ENCODE peak calls at places on chromosomes 3 and 15, in seven cellular contexts. One of them, this sample, is unnamed.

GRCh38 chr3:21893250-21893649 is 142.2 kb upstream of the ZNF385D start:
- DNase-seq in H1: no peak
- DNase-seq in HCT116: no peak
- DNase-seq in HepG2: no peak
- DNase-seq in GM12878: no peak
- DNase-seq in A549: no peak
- DNase-seq in endothelial cell of umbilical vein: no peak
- DNase-seq in this sample: no peak

GRCh38 chr3:50585919-50586762 is 16.8 kb downstream of the HEMK1 start:
- DNase-seq in H1: no peak
- DNase-seq in HCT116: no peak
- DNase-seq in HepG2: no peak
- DNase-seq in GM12878: no peak
- DNase-seq in A549: no peak
- DNase-seq in endothelial cell of umbilical vein: no peak
- DNase-seq in this sample: no peak

GRCh38 chr15:63233667-63234419 is 43.6 kb upstream of the APH1B start:
- DNase-seq in H1: no peak
- DNase-seq in HCT116: no peak
- DNase-seq in HepG2: peak
- DNase-seq in GM12878: no peak
- DNase-seq in A549: peak
- DNase-seq in endothelial cell of umbilical vein: peak
- DNase-seq in this sample: no peak

GRCh38 chr3:51830986-51831385 is 30.4 kb upstream of the IQCF2 start:
- DNase-seq in H1: no peak
- DNase-seq in HCT116: no peak
- DNase-seq in HepG2: no peak
- DNase-seq in GM12878: no peak
- DNase-seq in A549: no peak
- DNase-seq in endothelial cell of umbilical vein: no peak
- DNase-seq in this sample: no peak

GRCh38 chr3:171328419-171329082 is 131.7 kb downstream of the TNIK start:
- DNase-seq in H1: no peak
- DNase-seq in HCT116: peak
- DNase-seq in HepG2: peak
- DNase-seq in GM12878: no peak
- DNase-seq in A549: peak
- DNase-seq in endothelial cell of umbilical vein: no peak
- DNase-seq in this sample: peak

GRCh38 chr3:189334064-189334920 is 162.5 kb downstream of the TPRG1 start:
- DNase-seq in H1: no peak
- DNase-seq in HCT116: no peak
- DNase-seq in HepG2: no peak
- DNase-seq in GM12878: no peak
- DNase-seq in A549: peak
- DNase-seq in endothelial cell of umbilical vein: no peak
- DNase-seq in this sample: no peak

GRCh38 chr15:101310508-101310907 is 15.5 kb upstream of the SNRPA1 start:
- DNase-seq in H1: no peak
- DNase-seq in HCT116: no peak
- DNase-seq in HepG2: no peak
- DNase-seq in GM12878: no peak
- DNase-seq in A549: no peak
- DNase-seq in endothelial cell of umbilical vein: no peak
- DNase-seq in this sample: no peak

GRCh38 chr3:86180696-86181095 is 810.3 kb downstream of the VGLL3 start:
- DNase-seq in H1: no peak
- DNase-seq in HCT116: no peak
- DNase-seq in HepG2: peak
- DNase-seq in GM12878: no peak
- DNase-seq in A549: peak
- DNase-seq in endothelial cell of umbilical vein: no peak
- DNase-seq in this sample: peak

GRCh38 chr3:194225988-194226663 is 90.2 kb downstream of the HES1 start:
- DNase-seq in H1: no peak
- DNase-seq in HCT116: no peak
- DNase-seq in HepG2: no peak
- DNase-seq in GM12878: no peak
- DNase-seq in A549: no peak
- DNase-seq in endothelial cell of umbilical vein: no peak
- DNase-seq in this sample: no peak

GRCh38 chr15:101296418-101297405 is 1.7 kb upstream of the SNRPA1 start:
- DNase-seq in H1: no peak
- DNase-seq in HCT116: no peak
- DNase-seq in HepG2: no peak
- DNase-seq in GM12878: no peak
- DNase-seq in A549: peak
- DNase-seq in endothelial cell of umbilical vein: no peak
- DNase-seq in this sample: no peak

GRCh38 chr3:197520311-197521276 is 35.2 kb downstream of the BDH1 start:
- DNase-seq in H1: peak
- DNase-seq in HCT116: no peak
- DNase-seq in HepG2: peak
- DNase-seq in GM12878: no peak
- DNase-seq in A549: peak
- DNase-seq in endothelial cell of umbilical vein: no peak
- DNase-seq in this sample: no peak

GRCh38 chr3:137295336-137295735 is 337.6 kb downstream of the IL20RB start:
- DNase-seq in H1: no peak
- DNase-seq in HCT116: no peak
- DNase-seq in HepG2: no peak
- DNase-seq in GM12878: no peak
- DNase-seq in A549: no peak
- DNase-seq in endothelial cell of umbilical vein: no peak
- DNase-seq in this sample: no peak

GRCh38 chr15:40847225-40847961 is 3.5 kb downstream of the SPINT1 start:
- DNase-seq in H1: no peak
- DNase-seq in HCT116: no peak
- DNase-seq in HepG2: peak
- DNase-seq in GM12878: peak
- DNase-seq in A549: peak
- DNase-seq in endothelial cell of umbilical vein: no peak
- DNase-seq in this sample: peak

GRCh38 chr15:60408438-60409105 is 10.8 kb upstream of the ANXA2 start:
- DNase-seq in H1: no peak
- DNase-seq in HCT116: no peak
- DNase-seq in HepG2: peak
- DNase-seq in GM12878: no peak
- DNase-seq in A549: peak
- DNase-seq in endothelial cell of umbilical vein: peak
- DNase-seq in this sample: peak

GRCh38 chr3:71461749-71462483 is 121.6 kb downstream of the FOXP1 start:
- DNase-seq in H1: no peak
- DNase-seq in HCT116: no peak
- DNase-seq in HepG2: no peak
- DNase-seq in GM12878: no peak
- DNase-seq in A549: no peak
- DNase-seq in endothelial cell of umbilical vein: no peak
- DNase-seq in this sample: no peak

GRCh38 chr3:185630182-185630622 is 44.1 kb downstream of the SENP2 start:
- DNase-seq in H1: no peak
- DNase-seq in HCT116: no peak
- DNase-seq in HepG2: no peak
- DNase-seq in GM12878: no peak
- DNase-seq in A549: peak
- DNase-seq in endothelial cell of umbilical vein: peak
- DNase-seq in this sample: no peak

GRCh38 chr15:69389426-69389825 is 24.7 kb upstream of the KIF23 start:
- DNase-seq in H1: peak
- DNase-seq in HCT116: no peak
- DNase-seq in HepG2: no peak
- DNase-seq in GM12878: no peak
- DNase-seq in A549: no peak
- DNase-seq in endothelial cell of umbilical vein: no peak
- DNase-seq in this sample: no peak

GRCh38 chr3:104856743-104857142 is 510.0 kb upstream of the ALCAM start:
- DNase-seq in H1: no peak
- DNase-seq in HCT116: no peak
- DNase-seq in HepG2: no peak
- DNase-seq in GM12878: no peak
- DNase-seq in A549: no peak
- DNase-seq in endothelial cell of umbilical vein: no peak
- DNase-seq in this sample: no peak

GRCh38 chr3:186213946-186214345 is 105.1 kb upstream of the ETV5 start:
- DNase-seq in H1: no peak
- DNase-seq in HCT116: no peak
- DNase-seq in HepG2: no peak
- DNase-seq in GM12878: no peak
- DNase-seq in A549: no peak
- DNase-seq in endothelial cell of umbilical vein: no peak
- DNase-seq in this sample: no peak

GRCh38 chr3:165640970-165641369 is 196.3 kb downstream of the BCHE start:
- DNase-seq in H1: no peak
- DNase-seq in HCT116: no peak
- DNase-seq in HepG2: no peak
- DNase-seq in GM12878: no peak
- DNase-seq in A549: no peak
- DNase-seq in endothelial cell of umbilical vein: no peak
- DNase-seq in this sample: no peak

DNA sequence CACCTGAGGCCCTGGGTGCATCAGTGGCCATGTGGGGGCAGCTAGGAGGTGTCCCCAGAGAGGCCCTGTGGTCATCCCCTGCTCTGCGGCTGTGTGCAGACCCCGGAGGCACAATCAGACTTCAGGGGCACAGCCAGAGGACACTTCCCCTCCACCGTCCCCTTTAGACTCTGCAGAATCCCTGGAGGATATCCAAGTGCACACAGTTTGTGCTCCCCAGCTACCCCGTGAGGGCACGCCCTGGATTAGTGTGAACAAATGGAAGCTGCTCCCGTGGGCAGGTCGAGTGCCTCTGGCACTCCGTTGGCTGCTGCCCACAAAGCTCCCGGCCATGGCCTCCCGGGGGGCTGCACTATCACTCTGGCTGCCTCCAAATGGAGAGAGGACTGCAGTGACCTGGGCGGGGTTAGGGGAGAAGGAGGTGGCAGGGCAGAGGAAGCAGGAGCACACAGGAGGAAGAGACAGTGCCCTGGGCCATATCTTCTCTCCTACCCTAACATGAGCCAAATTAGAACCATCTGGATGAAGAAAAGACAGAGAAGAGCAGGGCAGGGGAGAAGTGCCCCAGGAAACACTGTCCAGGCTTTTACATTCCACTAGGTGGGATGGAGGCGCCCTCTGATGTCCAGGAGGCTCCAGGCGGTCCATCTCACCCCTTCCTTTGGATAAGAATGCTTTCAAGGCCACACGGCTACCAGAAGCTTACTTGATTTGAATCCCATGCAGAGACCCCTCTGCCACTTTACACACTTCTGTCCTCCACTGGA is 29.5 kb upstream of the ACAD9 start:
- DNase-seq in H1: no peak
- DNase-seq in HCT116: no peak
- DNase-seq in HepG2: no peak
- DNase-seq in GM12878: no peak
- DNase-seq in A549: peak
- DNase-seq in endothelial cell of umbilical vein: no peak
- DNase-seq in this sample: peak
- TF ChIP-seq MAX in H1: no peak
- TF ChIP-seq MAX in HCT116: no peak
- TF ChIP-seq MAX in HepG2: peak
- TF ChIP-seq MAX in GM12878: no peak
- TF ChIP-seq MAX in A549: no peak
- TF ChIP-seq MAX in endothelial cell of umbilical vein: no peak
- TF ChIP-seq MAX in this sample: no peak

GRCh38 chr3:111859061-111859973 is at the start of gene PHLDB2:
- DNase-seq in H1: peak
- DNase-seq in HCT116: no peak
- DNase-seq in HepG2: peak
- DNase-seq in GM12878: no peak
- DNase-seq in A549: peak
- DNase-seq in endothelial cell of umbilical vein: peak
- DNase-seq in this sample: peak
- TF ChIP-seq POLR2A in H1: no peak
- TF ChIP-seq POLR2A in HCT116: peak
- TF ChIP-seq POLR2A in HepG2: peak
- TF ChIP-seq POLR2A in GM12878: no peak
- TF ChIP-seq POLR2A in A549: peak
- TF ChIP-seq POLR2A in endothelial cell of umbilical vein: peak
- TF ChIP-seq POLR2A in this sample: no peak

GRCh38 chr3:196322-197153 is at the start of gene CHL1:
- DNase-seq in H1: peak
- DNase-seq in HCT116: no peak
- DNase-seq in HepG2: no peak
- DNase-seq in GM12878: no peak
- DNase-seq in A549: no peak
- DNase-seq in endothelial cell of umbilical vein: no peak
- DNase-seq in this sample: no peak
- TF ChIP-seq MAX in H1: no peak
- TF ChIP-seq MAX in HCT116: no peak
- TF ChIP-seq MAX in HepG2: no peak
- TF ChIP-seq MAX in GM12878: no peak
- TF ChIP-seq MAX in A549: no peak
- TF ChIP-seq MAX in endothelial cell of umbilical vein: no peak
- TF ChIP-seq MAX in this sample: no peak

GRCh38 chr3:141368062-141368924 is at the start of gene ZBTB38:
- DNase-seq in H1: peak
- DNase-seq in HCT116: peak
- DNase-seq in HepG2: peak
- DNase-seq in GM12878: no peak
- DNase-seq in A549: peak
- DNase-seq in endothelial cell of umbilical vein: peak
- DNase-seq in this sample: no peak
- TF ChIP-seq POLR2A in H1: peak
- TF ChIP-seq POLR2A in HCT116: peak
- TF ChIP-seq POLR2A in HepG2: peak
- TF ChIP-seq POLR2A in GM12878: peak
- TF ChIP-seq POLR2A in A549: peak
- TF ChIP-seq POLR2A in endothelial cell of umbilical vein: peak
- TF ChIP-seq POLR2A in this sample: no peak

GRCh38 chr15:89441295-89441762 is 55.1 kb downstream of the RHCG start:
- DNase-seq in H1: peak
- DNase-seq in HCT116: no peak
- DNase-seq in HepG2: no peak
- DNase-seq in GM12878: peak
- DNase-seq in A549: no peak
- DNase-seq in endothelial cell of umbilical vein: no peak
- DNase-seq in this sample: peak
- TF ChIP-seq MAX in H1: no peak
- TF ChIP-seq MAX in HCT116: no peak
- TF ChIP-seq MAX in HepG2: no peak
- TF ChIP-seq MAX in GM12878: no peak
- TF ChIP-seq MAX in A549: no peak
- TF ChIP-seq MAX in endothelial cell of umbilical vein: no peak
- TF ChIP-seq MAX in this sample: no peak

GRCh38 chr15:65870889-65871533 is 1.7 kb downstream of the RAB11A start:
- DNase-seq in H1: no peak
- DNase-seq in HCT116: no peak
- DNase-seq in HepG2: peak
- DNase-seq in GM12878: no peak
- DNase-seq in A549: peak
- DNase-seq in endothelial cell of umbilical vein: peak
- DNase-seq in this sample: peak
- TF ChIP-seq POLR2A in H1: no peak
- TF ChIP-seq POLR2A in HCT116: no peak
- TF ChIP-seq POLR2A in HepG2: no peak
- TF ChIP-seq POLR2A in GM12878: peak
- TF ChIP-seq POLR2A in A549: no peak
- TF ChIP-seq POLR2A in endothelial cell of umbilical vein: peak
- TF ChIP-seq POLR2A in this sample: no peak

GRCh38 chr3:156509209-156510174 is 45.4 kb downstream of the SSR3 start:
- DNase-seq in H1: no peak
- DNase-seq in HCT116: peak
- DNase-seq in HepG2: peak
- DNase-seq in GM12878: no peak
- DNase-seq in A549: peak
- DNase-seq in endothelial cell of umbilical vein: peak
- DNase-seq in this sample: peak
- TF ChIP-seq MAX in H1: no peak
- TF ChIP-seq MAX in HCT116: no peak
- TF ChIP-seq MAX in HepG2: no peak
- TF ChIP-seq MAX in GM12878: no peak
- TF ChIP-seq MAX in A549: no peak
- TF ChIP-seq MAX in endothelial cell of umbilical vein: no peak
- TF ChIP-seq MAX in this sample: no peak

GRCh38 chr3:182308328-182308727 is 485.0 kb upstream of the ATP11B start:
- DNase-seq in H1: no peak
- DNase-seq in HCT116: no peak
- DNase-seq in HepG2: no peak
- DNase-seq in GM12878: no peak
- DNase-seq in A549: no peak
- DNase-seq in endothelial cell of umbilical vein: no peak
- DNase-seq in this sample: no peak
- TF ChIP-seq POLR2A in H1: no peak
- TF ChIP-seq POLR2A in HCT116: no peak
- TF ChIP-seq POLR2A in HepG2: no peak
- TF ChIP-seq POLR2A in GM12878: no peak
- TF ChIP-seq POLR2A in A549: no peak
- TF ChIP-seq POLR2A in endothelial cell of umbilical vein: no peak
- TF ChIP-seq POLR2A in this sample: no peak

This sample was measured in NB4.